ENCODE peak calls at places on chromosome 7, in nine cellular contexts. Z is GM12892; K is COLO829; B is stimulated activated CD4-positive, alpha-beta T cell treated with anti-CD3 and anti-CD28 coated beads, TNF-alpha, amount 100 ng/mL, for 24 hours; U is BJ; W is T-helper 9 cell; O is fibroblast of the aortic adventitia; A is activated CD4-positive, CD25-positive, alpha-beta regulatory T cell; H is AG04450. L is an unnamed sample.

GRCh38 chr7:151856516-151856915 is 20.4 kb downstream of the PRKAG2 start:
- DNase-seq in Z (no peak), K (no peak), B (no peak), U (no peak), W (no peak), O (no peak), A (no peak), H (no peak), L (no peak)

GRCh38 chr7:41241641-41242040 is 461.2 kb downstream of the INHBA start:
- DNase-seq in Z (no peak), K (no peak), B (no peak), U (no peak), W (no peak), O (no peak), A (no peak), H (no peak), L (no peak)

GRCh38 chr7:148110097-148110868 is 480.3 kb upstream of the C7orf33 start:
- DNase-seq in Z (no peak), K (no peak), B (no peak), U (no peak), W (no peak), O (no peak), A (no peak), H (no peak), L (no peak)

GRCh38 chr7:14937580-14937979 is 35.0 kb upstream of the DGKB start:
- DNase-seq in Z (no peak), K (no peak), B (no peak), U (no peak), W (no peak), O (no peak), A (no peak), H (no peak), L (no peak)

GRCh38 chr7:111088328-111088727 is 2.6 kb upstream of the LRRN3 start:
- DNase-seq in Z (no peak), K (no peak), B (no peak), U (no peak), W (no peak), O (no peak), A (no peak), H (no peak), L (no peak)

GRCh38 chr7:53521638-53522184 is 486.3 kb downstream of the POM121L12 start:
- DNase-seq in Z (no peak), K (no peak), B (no peak), U (no peak), W (no peak), O (no peak), A (no peak), H (no peak), L (no peak)

GRCh38 chr7:142263598-142264380 is 5.9 kb upstream of the PRSS58 start:
- DNase-seq in Z (no peak), K (peak), B (no peak), U (no peak), W (no peak), O (peak), A (no peak), H (no peak), L (no peak)

GRCh38 chr7:148747274-148747673 is 48.6 kb downstream of the CUL1 start:
- DNase-seq in Z (no peak), K (no peak), B (no peak), U (no peak), W (no peak), O (no peak), A (no peak), H (no peak), L (peak)

GRCh38 chr7:15015545-15016314 is 113.2 kb upstream of the DGKB start:
- DNase-seq in Z (no peak), K (peak), B (no peak), U (no peak), W (no peak), O (peak), A (no peak), H (peak), L (peak)

GRCh38 chr7:19051767-19052375 is 65.6 kb downstream of the TWIST1 start:
- DNase-seq in Z (peak), K (peak), B (peak), U (no peak), W (peak), O (peak), A (no peak), H (no peak), L (no peak)

GRCh38 chr7:4174884-4175283 is 507.2 kb upstream of the FOXK1 start:
- DNase-seq in Z (no peak), K (no peak), B (no peak), U (no peak), W (no peak), O (no peak), A (no peak), H (no peak), L (no peak)

GRCh38 chr7:16634292-16634738 is 11.2 kb downstream of the ANKMY2 start:
- DNase-seq in Z (no peak), K (no peak), B (no peak), U (no peak), W (no peak), O (peak), A (no peak), H (no peak), L (no peak)

GRCh38 chr7:83413831-83414230 is 235.1 kb downstream of the SEMA3E start:
- DNase-seq in Z (no peak), K (peak), B (no peak), U (no peak), W (no peak), O (peak), A (no peak), H (no peak), L (no peak)

GRCh38 chr7:155490697-155491628 is 33.0 kb downstream of the EN2 start:
- DNase-seq in Z (no peak), K (no peak), B (peak), U (no peak), W (no peak), O (peak), A (no peak), H (no peak), L (no peak)

GRCh38 chr7:159197066-159197975 is 52.7 kb upstream of the VIPR2 start:
- DNase-seq in Z (no peak), K (no peak), B (peak), U (no peak), W (no peak), O (no peak), A (no peak), H (no peak), L (no peak)

GRCh38 chr7:130272456-130273080 is 5.9 kb downstream of the CPA2 start:
- DNase-seq in Z (no peak), K (no peak), B (no peak), U (no peak), W (no peak), O (no peak), A (no peak), H (no peak), L (no peak)

L was measured in progenitor cell of endocrine pancreas.